ENCODE peak calls at places on chromosomes 13 and 19, in four cellular contexts. E, M, I and U are unnamed samples.
A peak's percentile ranks its signal among the peaks of the same experiment; 100 is the strongest.

GRCh38 chr19:8116437-8117293 is 32.7 kb downstream of the FBN3 start:
- DNase-seq in E (no peak), M (no peak), I (no peak), U (no peak)

GRCh38 chr13:79225487-79226232 is 180.4 kb downstream of the RBM26 start:
- DNase-seq in E (no peak), M (no peak), I (no peak), U (no peak)

GRCh38 chr19:7860166-7860901 is 13.9 kb downstream of the PRR36 start:
- DNase-seq in E (no peak), M (no peak), I (no peak), U (no peak)

GRCh38 chr13:101624210-101624922 is 171.9 kb downstream of the ITGBL1 start:
- DNase-seq in E (no peak), M (peak; percentile 6), I (no peak), U (no peak)

GRCh38 chr19:12938536-12939291 is at the start of gene CALR:
- DNase-seq in E (no peak), M (peak; percentile 64), I (peak; percentile 45), U (no peak)

GRCh38 chr19:39509233-39509632 is 5.7 kb upstream of the SELENOV start:
- DNase-seq in E (no peak), M (no peak), I (no peak), U (no peak)

GRCh38 chr19:54164369-54165068 is 5.0 kb upstream of the LENG1 start:
- DNase-seq in E (peak; percentile 61), M (peak; percentile 71), I (peak; percentile 95), U (no peak)

GRCh38 chr13:93947651-93948050 is 531.8 kb downstream of the DCT start:
- DNase-seq in E (no peak), M (no peak), I (no peak), U (no peak)

GRCh38 chr13:69928262-69928661 is 179.4 kb upstream of the ATXN8OS start:
- DNase-seq in E (no peak), M (no peak), I (no peak), U (no peak)

GRCh38 chr19:42270346-42271044 is 1.4 kb downstream of the CIC start:
- DNase-seq in E (peak; percentile 53), M (no peak), I (peak; percentile 63), U (peak; percentile 70)

GRCh38 chr19:16342002-16342715 is 17.5 kb downstream of the KLF2 start:
- DNase-seq in E (no peak), M (no peak), I (peak; percentile 42), U (no peak)

GRCh38 chr13:94419304-94419943 is 60.1 kb downstream of the DCT start:
- DNase-seq in E (no peak), M (no peak), I (no peak), U (peak; percentile 78)

GRCh38 chr13:50228527-50228926 is 213.3 kb downstream of the KCNRG start:
- DNase-seq in E (no peak), M (no peak), I (no peak), U (no peak)

GRCh38 chr13:90928109-90928508 is 419.4 kb upstream of the MIR17HG start:
- DNase-seq in E (no peak), M (no peak), I (no peak), U (no peak)

GRCh38 chr13:33794576-33794975 is 23.4 kb upstream of the RFC3 start:
- DNase-seq in E (no peak), M (no peak), I (no peak), U (no peak)

GRCh38 chr13:63110431-63110830 is 1694.8 kb upstream of the PCDH20 start:
- DNase-seq in E (no peak), M (no peak), I (no peak), U (no peak)

GRCh38 chr19:11180346-11180745 is 17.0 kb downstream of the KANK2 start:
- DNase-seq in E (no peak), M (no peak), I (no peak), U (no peak)

GRCh38 chr19:47280183-47280797 is 5.6 kb downstream of the INAFM1 start:
- DNase-seq in E (peak; percentile 36), M (peak; percentile 46), I (peak; percentile 55), U (no peak)

GRCh38 chr13:94079876-94080275 is 399.6 kb downstream of the DCT start:
- DNase-seq in E (no peak), M (no peak), I (no peak), U (no peak)

GRCh38 chr19:35334064-35334753 is 5.2 kb downstream of the CD22 start:
- DNase-seq in E (no peak), M (no peak), I (no peak), U (no peak)

GRCh38 chr19:46700704-46701103 is 16.2 kb downstream of the PRKD2 start:
- DNase-seq in E (no peak), M (no peak), I (no peak), U (no peak)

GRCh38 chr13:49441846-49442245 is 2.0 kb downstream of the CAB39L start:
- DNase-seq in E (no peak), M (no peak), I (no peak), U (no peak)

GRCh38 chr19:6125571-6125989 is 9.9 kb upstream of the ACSBG2 start:
- DNase-seq in E (peak; percentile 61), M (peak; percentile 73), I (peak; percentile 71), U (peak; percentile 60)

GRCh38 chr19:48568345-48568886 is 16.4 kb downstream of the SULT2B1 start:
- DNase-seq in E (peak; percentile 81), M (peak; percentile 26), I (peak; percentile 73), U (peak; percentile 70)

GRCh38 chr13:44068169-44068568 is 188.5 kb downstream of the LACC1 start:
- DNase-seq in E (no peak), M (no peak), I (no peak), U (peak; percentile 55)

GRCh38 chr19:11410682-11411081 is 8.4 kb downstream of the RGL3 start:
- DNase-seq in E (no peak), M (no peak), I (no peak), U (no peak)

GRCh38 chr13:28324181-28324789 is 170.6 kb downstream of the FLT1 start:
- DNase-seq in E (peak; percentile 50), M (peak; percentile 84), I (peak; percentile 55), U (peak; percentile 81)

GRCh38 chr19:51473009-51473707 is 5.2 kb upstream of the CEACAM18 start:
- DNase-seq in E (peak; percentile 70), M (peak; percentile 78), I (peak; percentile 78), U (peak; percentile 77)

GRCh38 chr13:37357548-37357947 is 241.0 kb downstream of the POSTN start:
- DNase-seq in E (no peak), M (no peak), I (no peak), U (no peak)

GRCh38 chr19:6465006-6465405 is 935 bp downstream of the CRB3 start:
- DNase-seq in E (no peak), M (no peak), I (peak; percentile 35), U (no peak)

GRCh38 chr19:8137425-8137824 is 12.0 kb downstream of the FBN3 start:
- DNase-seq in E (no peak), M (no peak), I (no peak), U (no peak)

GRCh38 chr13:20738616-20739015 is 35.1 kb downstream of the IL17D start:
- DNase-seq in E (no peak), M (no peak), I (no peak), U (no peak)

DNA sequence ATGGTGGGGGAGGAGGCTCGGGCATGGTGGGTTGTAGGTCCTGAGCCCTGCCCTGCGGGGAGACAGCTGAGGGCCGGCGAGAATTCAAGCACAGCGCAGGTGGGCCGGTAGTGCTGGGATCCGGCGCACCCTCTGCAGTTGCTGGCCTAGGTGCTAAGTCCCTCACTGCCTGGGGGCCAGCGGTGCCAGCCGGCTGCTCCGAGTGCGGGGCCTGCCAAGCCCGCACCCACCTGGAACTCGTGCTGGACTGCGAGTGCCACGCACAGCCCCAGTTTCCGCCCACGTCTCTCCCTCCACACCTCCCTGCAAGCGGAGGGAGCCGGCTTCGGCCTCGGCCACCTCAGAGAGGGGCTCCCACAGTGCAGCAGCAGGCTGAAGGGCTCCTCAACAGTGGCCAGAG is 33.7 kb downstream of the EEF1AKMT1 start:
- DNase-seq in E (no peak), M (no peak), I (no peak), U (no peak)
- TF ChIP-seq CTCF in E (no peak), M (no peak), I (no peak), U (no peak)

GRCh38 chr13:30742896-30743295 is 7.6 kb downstream of the ALOX5AP start:
- DNase-seq in E (no peak), M (no peak), I (no peak), U (no peak)
- H3K4me3 ChIP-seq in E (no peak overlapping the region), M (no peak overlapping the region), I (no peak overlapping the region), U (no peak overlapping the region)

DNA sequence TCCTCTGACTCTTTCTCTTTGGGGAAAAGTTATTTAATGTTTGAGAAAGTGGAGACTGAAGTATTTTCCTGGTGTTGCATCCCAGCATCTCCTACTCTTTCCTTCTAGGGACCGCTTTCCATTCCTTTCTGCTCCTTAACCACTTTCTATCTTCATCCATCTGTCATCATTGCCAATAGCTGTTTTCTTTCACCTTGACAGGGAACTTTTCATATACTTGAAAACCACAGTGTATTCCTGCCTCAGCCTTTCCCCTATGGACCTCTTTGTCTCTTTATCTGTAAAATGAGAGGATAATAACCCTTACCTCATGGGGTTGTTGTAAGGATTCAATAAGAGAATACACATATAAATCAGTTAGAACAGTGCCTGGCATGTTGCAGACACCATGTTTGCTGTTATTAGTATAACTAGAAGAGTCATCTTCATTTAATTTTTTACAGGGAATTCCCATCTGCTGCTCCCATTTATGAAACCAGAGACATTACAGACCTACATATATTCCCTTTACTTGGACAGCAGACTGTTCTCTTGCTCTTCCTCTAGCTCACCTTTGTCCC is 31.8 kb downstream of the LCP1 start:
- DNase-seq in E (no peak), M (no peak), I (no peak), U (no peak)
- H3K27ac ChIP-seq in E (no peak overlapping the region), M (no peak overlapping the region), I (no peak overlapping the region), U (no peak overlapping the region)

GRCh38 chr13:109764474-109765292 is 21.7 kb downstream of the IRS2 start:
- DNase-seq in E (no peak), M (peak; percentile 24), I (no peak), U (no peak)
- TF ChIP-seq CTCF in E (no peak), M (peak; percentile 26), I (no peak), U (peak; percentile 62)

DNA sequence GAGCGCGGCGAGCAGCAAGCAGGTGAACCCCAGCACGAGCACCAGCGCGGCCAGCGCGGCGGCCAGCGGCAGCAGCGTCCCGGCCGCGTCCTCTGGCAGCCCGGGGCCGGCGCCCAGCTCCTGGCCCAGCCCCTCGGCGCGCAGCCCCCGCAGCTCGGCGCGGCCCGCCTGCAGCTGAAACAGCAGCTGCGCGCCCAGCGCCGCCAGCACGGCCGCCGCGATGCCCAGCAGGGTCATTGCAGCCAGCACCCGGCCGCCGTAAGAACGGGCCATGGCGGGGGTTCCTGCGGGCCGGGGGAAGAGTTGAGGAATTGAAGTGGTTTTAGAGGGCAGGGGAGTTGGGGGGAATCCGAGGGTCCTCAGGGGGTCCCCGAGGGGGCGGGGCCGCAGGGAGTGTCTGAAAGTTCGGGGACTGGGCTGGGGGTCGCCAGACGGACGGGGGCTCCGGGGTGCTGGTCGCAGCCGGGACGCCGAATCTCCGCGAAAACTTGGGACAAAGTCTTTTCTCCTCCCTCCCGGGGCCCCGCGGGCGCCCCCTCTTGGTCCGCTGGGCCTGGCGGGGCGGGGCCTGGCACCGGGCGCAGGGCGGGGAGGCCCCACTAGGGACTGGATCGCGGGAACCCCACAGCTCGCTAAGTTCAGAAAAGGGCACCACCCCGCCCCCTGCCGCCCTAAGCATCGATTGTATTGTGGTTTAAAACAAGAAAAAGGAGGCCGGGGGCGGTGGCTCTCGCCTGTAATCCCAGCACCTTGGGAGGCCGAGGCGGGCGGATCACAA is at the start of gene TMEM221:
- DNase-seq in E (peak; percentile 49), M (peak; percentile 83), I (peak; percentile 61), U (no peak)
- H3K4me3 ChIP-seq in E (peak within 1 kb of the TSS; percentile 59), M (peak within 1 kb of the TSS; percentile 60), I (peak within 1 kb of the TSS; percentile 32), U (peak within 1 kb of the TSS; percentile 37)